ENCODE peak calls at places on chromosome 18, in five cellular contexts. O is BJ, S is dorsolateral prefrontal cortex, H is uterus, T is astrocyte of the spinal cord. W is an unnamed sample.

GRCh38 chr18:555705-556402 is 24.3 kb upstream of the CETN1 start:
- DNase-seq in S (no peak), T (no peak), O (no peak), H (no peak), W (no peak)

GRCh38 chr18:77178559-77178958 is 46.0 kb upstream of the MBP start:
- DNase-seq in S (no peak), T (no peak), O (no peak), H (no peak), W (peak)

GRCh38 chr18:3379685-3380084 is 70.3 kb upstream of the TGIF1 start:
- DNase-seq in O (no peak), S (no peak), T (no peak), H (no peak), W (no peak)

GRCh38 chr18:25074925-25075693 is 276.9 kb downstream of the ZNF521 start:
- DNase-seq in T (no peak), S (no peak), H (no peak), O (no peak), W (no peak)

GRCh38 chr18:47780011-47780725 is 150.3 kb downstream of the SMAD2 start:
- DNase-seq in O (no peak), H (no peak), S (no peak), T (no peak), W (no peak)

GRCh38 chr18:76490701-76491171 is 4.3 kb downstream of the ZNF516 start:
- DNase-seq in H (peak), S (no peak), T (no peak), O (no peak), W (no peak)

GRCh38 chr18:8958660-8959059 is 143.8 kb upstream of the NDUFV2 start:
- DNase-seq in T (no peak), H (no peak), S (no peak), O (no peak), W (no peak)

GRCh38 chr18:75638223-75638596 is 210.7 kb upstream of the SMIM21 start:
- DNase-seq in O (peak), S (no peak), T (peak), H (no peak), W (peak)

GRCh38 chr18:32576296-32576916 is 105.7 kb upstream of the GAREM1 start:
- DNase-seq in T (peak), O (no peak), S (peak), H (no peak), W (peak)

GRCh38 chr18:77271720-77272481 is 22.3 kb downstream of the GALR1 start:
- DNase-seq in H (no peak), T (peak), S (no peak), O (no peak), W (peak)

GRCh38 chr18:2112435-2113045 is 458.8 kb downstream of the METTL4 start:
- DNase-seq in O (no peak), T (peak), H (no peak), S (no peak), W (peak)

GRCh38 chr18:3340682-3341097 is 78.8 kb downstream of the MYL12B start:
- DNase-seq in S (no peak), O (no peak), H (no peak), T (no peak), W (peak)

GRCh38 chr18:76610933-76611749 is 116.1 kb upstream of the ZNF516 start:
- DNase-seq in H (no peak), O (no peak), S (no peak), T (peak), W (peak)

GRCh38 chr18:37419272-37419671 is 146.3 kb downstream of the CELF4 start:
- DNase-seq in T (no peak), S (no peak), O (peak), H (no peak), W (no peak)

DNA sequence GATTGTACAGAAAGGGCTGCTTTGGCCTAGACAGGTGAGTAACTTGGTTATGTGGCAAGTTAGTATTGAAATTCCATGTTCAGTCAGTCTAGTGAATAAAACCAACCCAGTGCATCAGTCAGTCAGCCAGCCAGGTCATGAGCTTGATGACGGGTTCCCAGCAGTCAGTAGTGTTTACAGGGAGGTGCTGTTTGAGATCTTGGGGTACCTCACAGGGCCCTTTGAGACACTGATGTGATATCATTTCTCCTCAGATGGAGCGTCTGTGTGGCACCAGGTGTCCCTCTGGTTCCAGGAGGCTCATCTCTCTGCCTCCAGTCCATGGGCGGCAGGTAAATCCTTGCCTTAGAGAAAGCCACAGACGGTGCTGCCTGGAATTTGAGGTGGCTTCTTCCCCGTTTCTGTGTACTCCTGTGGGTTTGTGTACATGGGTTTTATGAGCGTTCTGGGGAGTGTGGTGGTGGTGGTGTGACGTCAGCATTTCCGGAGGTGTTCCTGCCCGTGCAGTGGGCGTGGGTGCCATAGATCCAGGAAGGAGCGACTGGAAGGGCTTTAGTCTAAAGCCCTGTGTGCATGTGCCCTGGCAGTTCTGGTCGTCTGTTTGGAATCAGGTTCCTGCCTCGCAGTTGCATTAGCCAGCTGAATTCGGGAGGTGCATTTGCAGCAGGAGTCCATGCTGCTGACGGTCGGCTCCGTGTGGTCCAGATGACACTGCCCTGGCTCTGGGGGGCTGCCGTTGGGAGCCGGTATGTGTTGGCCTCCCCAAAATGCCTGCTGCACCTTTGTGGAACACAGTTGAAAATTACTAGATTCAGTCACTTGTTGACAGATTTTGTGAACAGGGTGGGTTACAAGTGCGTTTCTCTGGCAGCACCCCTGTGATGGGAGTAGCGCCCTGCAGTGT is 2.1 kb downstream of the CTDP1 start:
- DNase-seq in H (no peak), O (no peak), S (no peak), T (no peak), W (peak)
- H3K4me3 ChIP-seq in H (no peak), O (no peak), S (no peak), T (no peak), W (peak)

GRCh38 chr18:27394687-27395086 is 209.6 kb upstream of the CHST9 start:
- DNase-seq in T (no peak), S (no peak), O (no peak), H (no peak), W (no peak)

GRCh38 chr18:27404855-27405254 is 219.7 kb upstream of the CHST9 start:
- DNase-seq in O (no peak), S (no peak), T (no peak), H (no peak), W (no peak)

DNA sequence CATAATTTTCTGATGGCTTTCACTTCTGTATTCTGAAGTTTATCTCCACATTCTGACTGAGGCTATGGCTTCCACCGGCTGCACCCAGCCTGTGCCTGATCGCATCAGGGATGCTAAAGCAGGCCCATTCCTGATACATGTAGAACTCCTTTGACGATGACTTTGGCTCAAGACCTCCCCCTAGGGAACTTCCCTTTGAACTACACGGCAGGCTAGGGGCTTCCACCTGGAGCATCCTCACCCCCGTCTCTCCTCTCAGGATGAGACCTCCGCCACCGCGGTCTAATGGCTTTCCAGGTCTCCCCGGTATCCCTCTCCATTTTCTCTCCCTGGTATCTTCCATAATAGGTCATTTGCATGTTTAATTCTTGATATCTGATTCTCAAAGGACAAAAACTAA is 214.9 kb upstream of the CHST9 start:
- DNase-seq in S (no peak), O (no peak), T (no peak), H (no peak), W (no peak)
- TF ChIP-seq CTCF in S (no peak), O (no peak), T (peak), H (no peak), W (peak)

DNA sequence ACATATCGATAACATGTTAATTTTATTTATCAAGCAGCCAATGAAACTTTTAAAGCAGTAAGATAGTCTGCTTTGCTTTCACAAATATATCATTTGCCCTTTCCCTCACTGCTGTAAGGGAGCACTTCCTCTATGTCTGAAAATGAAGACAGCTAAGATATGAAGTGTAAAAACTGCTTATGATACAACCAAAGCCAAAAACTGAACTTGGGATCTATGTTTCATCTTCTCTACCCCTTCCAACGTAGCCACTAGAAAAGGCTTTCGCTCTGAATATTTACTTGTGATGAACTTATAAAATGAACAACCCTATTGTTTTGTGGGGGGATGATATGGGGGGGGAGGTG is 140.3 kb downstream of the TCF4 start:
- DNase-seq in S (no peak), O (no peak), T (no peak), H (no peak), W (no peak)
- H3K4me3 ChIP-seq in S (no peak), O (no peak), T (no peak), H (no peak), W (no peak)

DNA sequence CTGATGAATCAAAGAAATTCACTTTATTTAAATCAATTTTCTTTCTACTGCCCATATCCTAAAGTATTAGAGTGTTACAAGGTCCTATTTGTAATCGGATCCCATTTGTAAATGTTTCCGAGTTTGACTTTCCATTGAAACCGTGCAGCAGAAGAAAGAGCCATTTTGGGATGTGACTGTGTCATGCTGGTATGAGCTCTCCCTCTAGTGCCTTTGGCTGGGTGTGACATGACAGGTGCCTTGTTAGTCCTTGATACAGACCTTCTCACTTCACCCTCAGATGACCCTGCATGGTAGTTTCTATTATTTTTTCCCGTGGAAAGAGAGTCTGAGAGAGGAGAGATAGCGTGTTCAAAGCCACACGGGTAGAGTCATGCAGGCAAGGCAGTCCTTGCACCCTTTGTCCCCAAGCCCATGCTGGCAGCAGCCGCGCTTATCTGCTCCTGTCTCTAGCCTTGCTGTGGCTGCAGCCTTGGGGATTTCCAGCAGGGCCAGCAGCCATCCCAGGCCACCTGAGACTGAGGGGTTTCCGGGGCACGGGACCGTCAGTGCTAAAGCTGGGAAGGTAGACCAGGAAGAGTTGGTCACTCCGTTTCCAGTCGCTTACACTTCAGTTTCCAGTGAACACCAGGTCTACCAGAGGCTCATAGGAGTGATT is 21.4 kb downstream of the CHMP1B start:
- DNase-seq in H (no peak), T (peak), S (no peak), O (no peak), W (peak)
- TF ChIP-seq CTCF in H (no peak), T (peak), S (peak), O (peak), W (peak)

DNA sequence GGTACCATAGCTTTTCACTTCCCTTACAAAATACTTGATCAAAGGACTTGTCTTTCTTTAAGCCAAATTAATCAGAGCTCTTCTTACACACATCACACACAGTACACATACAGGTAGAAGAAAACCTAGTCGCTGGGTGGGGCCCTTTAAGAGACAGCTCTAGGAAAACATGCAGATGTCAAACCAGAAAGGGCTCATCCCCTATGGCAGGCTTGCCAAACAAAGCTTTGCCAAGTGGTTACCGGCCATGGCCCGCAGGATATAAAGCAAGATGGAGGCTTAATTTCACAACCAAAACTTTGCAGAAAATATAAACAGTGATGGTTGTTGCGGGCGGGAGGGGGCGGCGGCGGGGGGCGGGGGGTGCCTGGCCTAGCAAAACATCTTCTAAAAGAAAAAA is 2156.0 kb upstream of the PIK3C3 start:
- DNase-seq in O (no peak), S (no peak), H (no peak), T (peak), W (peak)
- H3K4me3 ChIP-seq in O (no peak), S (no peak), H (no peak), T (peak), W (peak)

DNA sequence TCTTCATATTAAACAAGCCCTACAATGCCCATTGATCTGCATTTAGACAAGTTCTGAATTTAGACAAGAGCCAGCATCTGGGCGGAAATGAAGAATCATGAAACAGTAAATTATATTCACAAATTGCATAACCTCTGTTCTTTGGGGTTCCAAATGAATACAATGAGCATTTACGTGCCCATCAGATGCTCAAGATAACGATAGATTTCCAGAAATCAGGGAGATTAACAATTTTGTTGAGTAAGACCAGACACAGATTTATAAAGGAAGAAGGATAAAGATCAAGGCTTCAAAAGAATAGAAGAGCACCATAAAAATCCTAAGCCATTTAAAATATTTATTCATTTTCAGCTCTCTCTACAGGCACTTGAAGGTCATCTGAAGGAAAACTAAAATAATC is 59.7 kb upstream of the CDH20 start:
- DNase-seq in H (no peak), T (no peak), O (no peak), S (no peak), W (no peak)
- TF ChIP-seq CTCF in H (no peak), T (no peak), O (no peak), S (no peak), W (no peak)

GRCh38 chr18:70598406-70598805 is 309.6 kb downstream of the SOCS6 start:
- DNase-seq in T (no peak), H (no peak), O (no peak), S (no peak), W (no peak)

GRCh38 chr18:70600225-70600925 is 311.5 kb downstream of the SOCS6 start:
- DNase-seq in S (no peak), H (no peak), O (no peak), T (no peak), W (no peak)
- H3K4me3 ChIP-seq in S (no peak), H (no peak), O (no peak), T (no peak), W (no peak)

GRCh38 chr18:43420091-43420490 is 142.8 kb upstream of the SYT4 start:
- DNase-seq in T (no peak), O (no peak), H (no peak), S (no peak), W (no peak)

GRCh38 chr18:43422483-43422882 is 145.2 kb upstream of the SYT4 start:
- DNase-seq in S (no peak), O (no peak), T (peak), H (no peak), W (peak)

DNA sequence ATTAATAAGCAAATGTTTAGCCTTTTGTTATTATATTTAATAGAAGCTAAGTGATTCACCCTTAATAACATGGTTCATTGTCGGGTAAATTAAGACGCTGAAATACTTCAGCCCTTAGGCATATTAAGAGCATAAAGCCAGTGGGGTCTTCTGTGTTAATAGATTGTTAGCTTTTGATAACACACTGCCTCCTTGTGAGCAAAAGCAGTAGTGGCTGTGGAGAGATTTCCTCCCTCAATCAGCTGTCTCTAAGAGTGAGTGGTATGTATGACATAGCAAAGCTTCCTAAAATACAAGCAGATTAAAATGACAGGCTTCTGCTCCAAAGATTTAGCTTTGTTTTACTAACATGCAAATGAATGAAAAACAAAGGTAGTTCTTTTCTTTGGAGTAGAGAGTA is 143.7 kb upstream of the SYT4 start:
- DNase-seq in O (no peak), S (no peak), H (no peak), T (no peak), W (no peak)
- TF ChIP-seq CTCF in O (no peak), S (no peak), H (no peak), T (peak), W (peak)